ENCODE peak calls at places on chromosomes 13 and 19, in four cellular contexts. One of them, this sample, is unnamed.

GRCh38 chr13:73722120-73722519 is 412.1 kb downstream of the KLF12 start:
- DNase-seq in spleen: no peak
- DNase-seq in cardiac muscle cell: no peak
- DNase-seq in mucosa of descending colon: no peak
- DNase-seq in this sample: peak; percentile 81

GRCh38 chr19:7366701-7367420 is 18.1 kb downstream of the ARHGEF18 start:
- DNase-seq in spleen: no peak
- DNase-seq in cardiac muscle cell: no peak
- DNase-seq in mucosa of descending colon: no peak
- DNase-seq in this sample: no peak

GRCh38 chr13:48950507-48950886 is 25.2 kb upstream of the FNDC3A start:
- DNase-seq in spleen: no peak
- DNase-seq in cardiac muscle cell: no peak
- DNase-seq in mucosa of descending colon: no peak
- DNase-seq in this sample: no peak

GRCh38 chr13:102369303-102369702 is 32.5 kb downstream of the FGF14 start:
- DNase-seq in spleen: no peak
- DNase-seq in cardiac muscle cell: no peak
- DNase-seq in mucosa of descending colon: no peak
- DNase-seq in this sample: no peak

GRCh38 chr19:49430678-49431329 is 5.6 kb downstream of the GFY start:
- DNase-seq in spleen: no peak
- DNase-seq in cardiac muscle cell: no peak
- DNase-seq in mucosa of descending colon: no peak
- DNase-seq in this sample: no peak

GRCh38 chr19:29329460-29330134 is 116.6 kb upstream of the UQCRFS1 start:
- DNase-seq in spleen: no peak
- DNase-seq in cardiac muscle cell: peak; percentile 76
- DNase-seq in mucosa of descending colon: no peak
- DNase-seq in this sample: no peak

GRCh38 chr19:5621311-5621944 is 1.1 kb downstream of the SAFB2 start:
- DNase-seq in spleen: peak; percentile 83
- DNase-seq in cardiac muscle cell: no peak
- DNase-seq in mucosa of descending colon: no peak
- DNase-seq in this sample: no peak

GRCh38 chr13:93289842-93290241 is 63.2 kb downstream of the GPC6 start:
- DNase-seq in spleen: no peak
- DNase-seq in cardiac muscle cell: no peak
- DNase-seq in mucosa of descending colon: no peak
- DNase-seq in this sample: no peak

GRCh38 chr13:45500492-45501174 is 35.9 kb downstream of the COG3 start:
- DNase-seq in spleen: no peak
- DNase-seq in cardiac muscle cell: no peak
- DNase-seq in mucosa of descending colon: no peak
- DNase-seq in this sample: peak; percentile 83

GRCh38 chr13:70043685-70044084 is 63.9 kb upstream of the ATXN8OS start:
- DNase-seq in spleen: no peak
- DNase-seq in cardiac muscle cell: no peak
- DNase-seq in mucosa of descending colon: no peak
- DNase-seq in this sample: peak; percentile 41

GRCh38 chr19:56687036-56687435 is 15.5 kb upstream of the ZNF835 start:
- DNase-seq in spleen: no peak
- DNase-seq in cardiac muscle cell: no peak
- DNase-seq in mucosa of descending colon: no peak
- DNase-seq in this sample: no peak

GRCh38 chr13:51275101-51275500 is 52.9 kb downstream of the FAM124A start:
- DNase-seq in spleen: no peak
- DNase-seq in cardiac muscle cell: no peak
- DNase-seq in mucosa of descending colon: no peak
- DNase-seq in this sample: no peak

GRCh38 chr13:76473552-76474134 is 412.6 kb downstream of the KCTD12 start:
- DNase-seq in spleen: no peak
- DNase-seq in cardiac muscle cell: peak; percentile 89
- DNase-seq in mucosa of descending colon: peak; percentile 33
- DNase-seq in this sample: peak; percentile 37

GRCh38 chr13:112331675-112332074 is 44.5 kb upstream of the SPACA7 start:
- DNase-seq in spleen: no peak
- DNase-seq in cardiac muscle cell: no peak
- DNase-seq in mucosa of descending colon: no peak
- DNase-seq in this sample: no peak

DNA sequence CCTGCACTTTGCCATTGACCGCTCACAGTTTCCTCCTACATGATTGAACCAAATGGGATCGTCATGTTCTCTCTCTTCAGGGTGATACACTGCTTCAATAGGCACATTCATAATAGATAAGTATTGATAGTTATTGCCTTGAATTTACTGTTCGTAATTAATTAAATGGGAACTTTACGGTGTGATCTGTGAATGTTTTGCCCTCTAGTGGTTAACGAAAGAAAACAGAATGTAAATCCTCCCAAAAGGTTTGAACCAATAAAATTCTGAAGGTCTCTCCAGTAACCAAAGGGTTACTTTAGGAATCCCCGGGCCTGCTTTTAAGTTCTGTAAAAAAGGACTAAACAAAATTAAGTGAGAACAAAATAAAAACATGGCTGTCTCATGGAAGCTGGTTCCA is 389.3 kb downstream of the DACH1 start:
- DNase-seq in spleen: no peak
- DNase-seq in cardiac muscle cell: no peak
- DNase-seq in mucosa of descending colon: no peak
- DNase-seq in this sample: no peak
- TF ChIP-seq CTCF in spleen: no peak
- TF ChIP-seq CTCF in cardiac muscle cell: peak; percentile 55
- TF ChIP-seq CTCF in mucosa of descending colon: no peak
- TF ChIP-seq CTCF in this sample: peak; percentile 31

DNA sequence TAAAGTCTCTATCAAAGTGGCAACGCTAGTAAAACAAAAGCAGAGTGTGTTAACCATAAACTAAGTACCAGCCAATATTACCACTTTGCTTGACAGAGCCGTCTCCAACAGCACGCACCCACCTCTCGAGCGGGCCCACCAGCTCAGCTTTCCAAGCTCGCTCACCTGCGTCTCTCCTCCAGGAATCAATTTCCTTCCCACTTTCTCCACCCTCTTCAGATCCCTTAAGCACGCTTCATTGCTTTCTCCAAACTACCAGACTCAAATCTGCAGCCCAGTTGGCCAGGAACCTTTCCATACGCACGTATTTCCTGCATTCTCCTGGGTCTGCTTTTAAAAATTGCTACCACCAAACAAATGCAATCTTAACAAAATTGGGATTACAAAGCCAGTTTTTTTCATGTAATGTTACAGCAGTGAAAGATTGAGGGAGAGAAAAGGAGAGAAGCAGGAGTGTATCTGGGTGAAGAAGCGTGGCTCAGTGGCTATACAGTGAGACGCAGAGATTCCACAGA is 1.5 kb downstream of the ENOX1 start:
- DNase-seq in spleen: no peak
- DNase-seq in cardiac muscle cell: no peak
- DNase-seq in mucosa of descending colon: no peak
- DNase-seq in this sample: no peak
- H3K4me3 ChIP-seq in spleen: peak overlapping the region; percentile 58
- H3K4me3 ChIP-seq in cardiac muscle cell: peak overlapping the region; percentile 65
- H3K4me3 ChIP-seq in mucosa of descending colon: no peak overlapping the region
- H3K4me3 ChIP-seq in this sample: peak overlapping the region; percentile 60

GRCh38 chr19:43540381-43540780 is 7.4 kb downstream of the ZNF575 start:
- DNase-seq in spleen: no peak
- DNase-seq in cardiac muscle cell: no peak
- DNase-seq in mucosa of descending colon: no peak
- DNase-seq in this sample: no peak

GRCh38 chr19:43544077-43544476 is 11.1 kb downstream of the ZNF575 start:
- DNase-seq in spleen: no peak
- DNase-seq in cardiac muscle cell: no peak
- DNase-seq in mucosa of descending colon: no peak
- DNase-seq in this sample: no peak

GRCh38 chr19:43545276-43545675 is 12.3 kb downstream of the ZNF575 start:
- DNase-seq in spleen: peak; percentile 48
- DNase-seq in cardiac muscle cell: no peak
- DNase-seq in mucosa of descending colon: no peak
- DNase-seq in this sample: no peak

GRCh38 chr19:43538922-43539321 is 5.9 kb downstream of the ZNF575 start:
- DNase-seq in spleen: no peak
- DNase-seq in cardiac muscle cell: no peak
- DNase-seq in mucosa of descending colon: no peak
- DNase-seq in this sample: no peak

GRCh38 chr19:43541920-43542650 is 9.1 kb downstream of the ZNF575 start:
- DNase-seq in spleen: peak; percentile 9
- DNase-seq in cardiac muscle cell: no peak
- DNase-seq in mucosa of descending colon: no peak
- DNase-seq in this sample: no peak
- H3K36me3 ChIP-seq in spleen: peaks cover 3% of the 10 kb centered on the region
- H3K36me3 ChIP-seq in cardiac muscle cell: peaks cover 40% of the 10 kb centered on the region
- H3K36me3 ChIP-seq in mucosa of descending colon: no peaks in the 10 kb centered on the region
- H3K36me3 ChIP-seq in this sample: peaks cover 3% of the 10 kb centered on the region

DNA sequence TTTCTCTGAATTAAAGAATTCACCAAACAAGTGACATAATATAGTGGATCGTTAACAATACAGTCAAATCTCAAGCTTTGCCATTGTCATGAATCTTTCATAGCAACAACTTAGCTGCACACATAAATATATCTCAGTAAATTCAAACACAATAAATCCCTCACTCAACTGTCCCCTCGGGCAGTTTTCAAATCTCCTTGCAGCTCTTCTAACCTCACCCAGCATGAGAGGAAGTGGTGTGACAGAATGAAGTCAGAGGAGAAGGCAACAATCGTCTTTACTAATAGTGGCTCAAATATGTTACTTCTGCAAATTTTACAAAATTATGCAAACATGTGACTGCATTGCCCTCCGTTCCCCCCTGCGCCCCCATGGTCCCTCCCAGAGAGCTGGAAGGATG is 148.2 kb downstream of the RAP2A start:
- DNase-seq in spleen: no peak
- DNase-seq in cardiac muscle cell: no peak
- DNase-seq in mucosa of descending colon: no peak
- DNase-seq in this sample: no peak
- TF ChIP-seq CTCF in spleen: no peak
- TF ChIP-seq CTCF in cardiac muscle cell: no peak
- TF ChIP-seq CTCF in mucosa of descending colon: no peak
- TF ChIP-seq CTCF in this sample: no peak

DNA sequence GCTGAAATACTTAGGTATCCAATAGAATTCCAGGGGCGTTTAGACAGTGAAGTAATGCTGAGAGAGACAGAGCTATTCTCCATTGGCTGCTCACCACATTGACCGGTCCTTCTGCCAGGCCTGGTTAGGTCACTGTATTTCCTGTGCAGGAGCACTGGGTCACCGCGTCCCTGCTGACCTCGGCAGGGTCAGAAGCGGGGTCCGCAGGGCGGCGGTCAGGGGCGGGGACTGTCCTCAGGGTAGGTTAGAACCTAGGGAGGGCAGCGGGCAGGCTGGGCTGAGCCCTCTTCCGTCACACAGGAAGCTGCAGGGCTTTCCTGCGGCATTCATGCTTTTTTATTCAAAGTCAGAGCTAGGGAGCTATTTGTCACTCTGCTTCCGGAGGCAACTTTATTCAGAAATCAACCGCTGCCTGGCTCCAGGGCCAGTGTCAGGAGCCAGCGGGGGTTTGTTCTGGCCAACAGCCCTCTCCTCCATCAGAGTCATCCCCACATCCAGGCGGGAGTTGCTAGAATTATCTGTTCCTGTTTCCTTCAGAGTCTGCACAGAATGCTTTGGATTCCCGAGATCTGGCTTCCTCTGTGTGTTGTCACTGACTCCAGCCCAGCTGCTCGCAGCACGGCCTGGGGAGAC is 81.3 kb upstream of the WASF3 start:
- DNase-seq in spleen: no peak
- DNase-seq in cardiac muscle cell: no peak
- DNase-seq in mucosa of descending colon: no peak
- DNase-seq in this sample: no peak
- H3K4me3 ChIP-seq in spleen: no peak overlapping the region
- H3K4me3 ChIP-seq in cardiac muscle cell: no peak overlapping the region
- H3K4me3 ChIP-seq in mucosa of descending colon: no peak overlapping the region
- H3K4me3 ChIP-seq in this sample: no peak overlapping the region

DNA sequence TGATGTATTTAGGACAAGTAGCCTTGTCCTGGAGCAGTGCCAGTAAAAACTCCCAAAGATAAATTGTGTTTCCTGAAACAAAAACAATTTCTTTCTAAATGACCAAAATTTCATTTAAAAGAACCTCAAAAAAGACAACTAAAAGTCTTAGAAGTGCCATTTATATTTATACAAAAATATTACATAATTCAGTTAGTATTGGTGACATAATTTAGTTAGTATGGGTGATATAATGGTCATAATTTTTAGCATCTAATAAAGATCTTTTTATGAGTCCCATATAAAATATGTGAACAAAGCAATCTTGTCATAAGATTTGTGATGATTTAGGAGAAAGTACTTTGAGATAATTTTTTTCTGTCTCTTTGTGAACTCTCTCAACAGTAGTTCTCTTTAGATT is 76.0 kb downstream of the ELF1 start:
- DNase-seq in spleen: no peak
- DNase-seq in cardiac muscle cell: no peak
- DNase-seq in mucosa of descending colon: no peak
- DNase-seq in this sample: no peak
- H3K36me3 ChIP-seq in spleen: peaks cover 5% of the 10 kb centered on the region
- H3K36me3 ChIP-seq in cardiac muscle cell: peaks cover 20% of the 10 kb centered on the region
- H3K36me3 ChIP-seq in mucosa of descending colon: no peaks in the 10 kb centered on the region
- H3K36me3 ChIP-seq in this sample: no peaks in the 10 kb centered on the region

This sample was measured in kidney epithelial cell.